ENCODE peak calls at places on chromosomes 2 and 18, in four cellular contexts. D is retina; Y is left colon; U is activated naive CD4-positive, alpha-beta T cell treated with Interleukin-2 at 50 U/mL for 16 hours. Z is an unnamed sample.

GRCh38 chr2:120825370-120826259 is 89.9 kb downstream of the GLI2 start:
- DNase-seq in D (peak; percentile 49), Y (peak; percentile 63), U (no peak), Z (no peak)

GRCh38 chr2:11724151-11724550 is 22.3 kb upstream of the LPIN1 start:
- DNase-seq in D (no peak), Y (no peak), U (no peak), Z (no peak)

GRCh38 chr2:112640467-112640799 is 5.3 kb upstream of the SLC20A1 start:
- DNase-seq in D (no peak), Y (no peak), U (no peak), Z (no peak)

GRCh38 chr2:209845666-209846065 is 74.0 kb downstream of the UNC80 start:
- DNase-seq in D (no peak), Y (no peak), U (no peak), Z (no peak)

GRCh38 chr18:47601608-47602272 is 328.7 kb downstream of the SMAD2 start:
- DNase-seq in D (no peak), Y (no peak), U (no peak), Z (no peak)

GRCh38 chr2:104812281-104812680 is 41.6 kb upstream of the POU3F3 start:
- DNase-seq in D (no peak), Y (no peak), U (no peak), Z (no peak)

GRCh38 chr2:67043781-67044478 is 353.2 kb upstream of the ETAA1 start:
- DNase-seq in D (no peak), Y (no peak), U (no peak), Z (no peak)

GRCh38 chr2:167783266-167784070 is 463.9 kb downstream of the STK39 start:
- DNase-seq in D (peak; percentile 72), Y (no peak), U (no peak), Z (no peak)

GRCh38 chr2:25473758-25474335 is 132.1 kb upstream of the DNMT3A start:
- DNase-seq in D (no peak), Y (no peak), U (no peak), Z (no peak)

GRCh38 chr2:199588054-199588453 is 130.3 kb upstream of the SATB2 start:
- DNase-seq in D (no peak), Y (no peak), U (no peak), Z (no peak)

GRCh38 chr2:42693013-42693575 is 70.8 kb downstream of the OXER1 start:
- DNase-seq in D (no peak), Y (no peak), U (no peak), Z (no peak)

GRCh38 chr2:225584821-225585220 is 185.3 kb downstream of the NYAP2 start:
- DNase-seq in D (no peak), Y (no peak), U (no peak), Z (no peak)

GRCh38 chr18:9135081-9135911 is 1.3 kb upstream of the ANKRD12 start:
- DNase-seq in D (peak; percentile 24), Y (no peak), U (no peak), Z (no peak)

GRCh38 chr2:130754811-130755210 is 529 bp upstream of the AMER3 start:
- DNase-seq in D (no peak), Y (no peak), U (no peak), Z (no peak)

GRCh38 chr2:224309216-224309615 is 92.7 kb downstream of the FAM124B start:
- DNase-seq in D (no peak), Y (no peak), U (no peak), Z (no peak)

GRCh38 chr18:8869696-8870095 is 164.3 kb downstream of the MTCL1 start:
- DNase-seq in D (no peak), Y (no peak), U (no peak), Z (no peak)

GRCh38 chr2:8587251-8587791 is 94.5 kb upstream of the ID2 start:
- DNase-seq in D (no peak), Y (no peak), U (no peak), Z (no peak)

GRCh38 chr18:67464499-67464898 is 52.0 kb downstream of the DSEL start:
- DNase-seq in D (no peak), Y (no peak), U (no peak), Z (no peak)

GRCh38 chr2:9914384-9915065 is 37.0 kb upstream of the GRHL1 start:
- DNase-seq in D (no peak), Y (peak; percentile 24), U (peak; percentile 62), Z (no peak)

GRCh38 chr18:23575309-23575651 is 11.0 kb downstream of the NPC1 start:
- DNase-seq in D (no peak), Y (no peak), U (no peak), Z (no peak)

GRCh38 chr2:119739580-119740255 is 20.0 kb upstream of the PTPN4 start:
- DNase-seq in D (no peak), Y (no peak), U (no peak), Z (no peak)

GRCh38 chr2:96325038-96325883 is at the start of gene ITPRIPL1:
- DNase-seq in D (peak; percentile 80), Y (no peak), U (peak; percentile 43), Z (no peak)

GRCh38 chr2:219514196-219514761 is at the start of gene ASIC4:
- DNase-seq in D (peak; percentile 86), Y (no peak), U (no peak), Z (no peak)

GRCh38 chr2:233242231-233242917 is 9.1 kb upstream of the ATG16L1 start:
- DNase-seq in D (no peak), Y (no peak), U (no peak), Z (no peak)

GRCh38 chr2:102657770-102658169 is 38.4 kb downstream of the SLC9A2 start:
- DNase-seq in D (no peak), Y (no peak), U (no peak), Z (no peak)

GRCh38 chr2:175872716-175873115 is 129.4 kb downstream of the LNPK start:
- DNase-seq in D (no peak), Y (no peak), U (no peak), Z (no peak)

GRCh38 chr18:70337139-70337972 is 48.5 kb downstream of the SOCS6 start:
- DNase-seq in D (no peak), Y (peak; percentile 39), U (no peak), Z (no peak)

GRCh38 chr2:239531456-239532304 is 130.9 kb upstream of the HDAC4 start:
- DNase-seq in D (peak; percentile 75), Y (no peak), U (no peak), Z (no peak)

GRCh38 chr2:10542033-10542432 is 93.9 kb upstream of the ODC1 start:
- DNase-seq in D (no peak), Y (no peak), U (no peak), Z (no peak)

GRCh38 chr2:104852161-104852689 is 1.7 kb upstream of the POU3F3 start:
- DNase-seq in D (peak; percentile 89), Y (no peak), U (no peak), Z (peak; percentile 45)

GRCh38 chr2:25362564-25363145 is 20.9 kb upstream of the DNMT3A start:
- DNase-seq in D (no peak), Y (peak; percentile 59), U (peak; percentile 59), Z (no peak)

GRCh38 chr18:5868218-5868904 is 27.0 kb downstream of the TMEM200C start:
- DNase-seq in D (peak; percentile 55), Y (peak; percentile 43), U (no peak), Z (peak; percentile 82)

GRCh38 chr2:226227341-226227740 is 572.3 kb downstream of the IRS1 start:
- DNase-seq in D (no peak), Y (no peak), U (no peak), Z (no peak)

GRCh38 chr2:31415421-31415820 is 879 bp upstream of the XDH start:
- DNase-seq in D (peak; percentile 15), Y (no peak), U (no peak), Z (no peak)

GRCh38 chr2:12412898-12413305 is 303.8 kb upstream of the TRIB2 start:
- DNase-seq in D (no peak), Y (no peak), U (peak; percentile 38), Z (no peak)

GRCh38 chr18:56035546-56035945 is 447.6 kb upstream of the TCF4 start:
- DNase-seq in D (no peak), Y (no peak), U (no peak), Z (no peak)

GRCh38 chr2:96147593-96148201 is 2.5 kb upstream of the DUSP2 start:
- DNase-seq in D (no peak), Y (peak; percentile 24), U (no peak), Z (no peak)

GRCh38 chr2:16948073-16948472 is 282.4 kb upstream of the CYRIA start:
- DNase-seq in D (no peak), Y (no peak), U (no peak), Z (no peak)

Z was measured in endothelial cell.